ENCODE peak calls at places on chromosomes 16 and 17, in four cellular contexts. One of them, this sample, is unnamed.

GRCh38 chr16:30904114-30904780 is 7.8 kb downstream of the CTF1 start:
- DNase-seq in brain microvascular endothelial cell: no peak
- DNase-seq in pancreas: no peak
- DNase-seq in prostate gland: no peak
- DNase-seq in this sample: no peak

GRCh38 chr17:48732688-48733629 is 4.4 kb upstream of the HOXB13 start:
- DNase-seq in brain microvascular endothelial cell: no peak
- DNase-seq in pancreas: no peak
- DNase-seq in prostate gland: no peak
- DNase-seq in this sample: no peak

GRCh38 chr17:18226284-18226945 is 980 bp downstream of the LLGL1 start:
- DNase-seq in brain microvascular endothelial cell: no peak
- DNase-seq in pancreas: no peak
- DNase-seq in prostate gland: no peak
- DNase-seq in this sample: no peak

GRCh38 chr16:5025171-5025632 is 8.5 kb downstream of the NAGPA start:
- DNase-seq in brain microvascular endothelial cell: no peak
- DNase-seq in pancreas: no peak
- DNase-seq in prostate gland: no peak
- DNase-seq in this sample: no peak

GRCh38 chr16:13873835-13874438 is 46.0 kb upstream of the ERCC4 start:
- DNase-seq in brain microvascular endothelial cell: no peak
- DNase-seq in pancreas: no peak
- DNase-seq in prostate gland: no peak
- DNase-seq in this sample: no peak

GRCh38 chr16:64687089-64687488 is 434.8 kb downstream of the CDH11 start:
- DNase-seq in brain microvascular endothelial cell: no peak
- DNase-seq in pancreas: no peak
- DNase-seq in prostate gland: no peak
- DNase-seq in this sample: no peak

GRCh38 chr17:51876986-51877385 is 281.5 kb downstream of the CA10 start:
- DNase-seq in brain microvascular endothelial cell: no peak
- DNase-seq in pancreas: no peak
- DNase-seq in prostate gland: no peak
- DNase-seq in this sample: no peak

GRCh38 chr17:6303664-6304063 is 131.3 kb downstream of the AIPL1 start:
- DNase-seq in brain microvascular endothelial cell: peak
- DNase-seq in pancreas: no peak
- DNase-seq in prostate gland: no peak
- DNase-seq in this sample: no peak

GRCh38 chr17:39835038-39835786 is 28.9 kb downstream of the IKZF3 start:
- DNase-seq in brain microvascular endothelial cell: no peak
- DNase-seq in pancreas: no peak
- DNase-seq in prostate gland: no peak
- DNase-seq in this sample: no peak

GRCh38 chr17:45873728-45874127 is 20.6 kb upstream of the MAPT start:
- DNase-seq in brain microvascular endothelial cell: peak
- DNase-seq in pancreas: no peak
- DNase-seq in prostate gland: no peak
- DNase-seq in this sample: no peak

GRCh38 chr17:51765558-51766145 is 392.9 kb downstream of the CA10 start:
- DNase-seq in brain microvascular endothelial cell: no peak
- DNase-seq in pancreas: no peak
- DNase-seq in prostate gland: no peak
- DNase-seq in this sample: no peak

GRCh38 chr17:39722965-39723848 is 7.1 kb downstream of the MIEN1 start:
- DNase-seq in brain microvascular endothelial cell: no peak
- DNase-seq in pancreas: no peak
- DNase-seq in prostate gland: no peak
- DNase-seq in this sample: no peak

GRCh38 chr17:34519286-34519685 is 60.1 kb upstream of the TMEM132E start:
- DNase-seq in brain microvascular endothelial cell: no peak
- DNase-seq in pancreas: no peak
- DNase-seq in prostate gland: no peak
- DNase-seq in this sample: no peak

GRCh38 chr17:68310141-68310540 is 18.8 kb downstream of the ARSG start:
- DNase-seq in brain microvascular endothelial cell: no peak
- DNase-seq in pancreas: no peak
- DNase-seq in prostate gland: no peak
- DNase-seq in this sample: no peak

GRCh38 chr17:57121308-57122042 is 36.4 kb downstream of the AKAP1 start:
- DNase-seq in brain microvascular endothelial cell: peak
- DNase-seq in pancreas: peak
- DNase-seq in prostate gland: no peak
- DNase-seq in this sample: no peak

GRCh38 chr16:25012525-25012991 is 2.6 kb downstream of the ARHGAP17 start:
- DNase-seq in brain microvascular endothelial cell: peak
- DNase-seq in pancreas: no peak
- DNase-seq in prostate gland: no peak
- DNase-seq in this sample: no peak

GRCh38 chr16:11313493-11314308 is 31.6 kb upstream of the RMI2 start:
- DNase-seq in brain microvascular endothelial cell: no peak
- DNase-seq in pancreas: no peak
- DNase-seq in prostate gland: no peak
- DNase-seq in this sample: no peak

GRCh38 chr16:89115216-89115949 is 21.7 kb downstream of the ACSF3 start:
- DNase-seq in brain microvascular endothelial cell: peak
- DNase-seq in pancreas: no peak
- DNase-seq in prostate gland: peak
- DNase-seq in this sample: no peak
- H3K4me3 ChIP-seq in brain microvascular endothelial cell: no peak
- H3K4me3 ChIP-seq in pancreas: no peak
- H3K4me3 ChIP-seq in prostate gland: no peak
- H3K4me3 ChIP-seq in this sample: no peak

GRCh38 chr17:79992657-79993389 is 42.8 kb downstream of the TBC1D16 start:
- DNase-seq in brain microvascular endothelial cell: no peak
- DNase-seq in pancreas: no peak
- DNase-seq in prostate gland: no peak
- DNase-seq in this sample: no peak

GRCh38 chr17:79990704-79991103 is 45.0 kb downstream of the TBC1D16 start:
- DNase-seq in brain microvascular endothelial cell: no peak
- DNase-seq in pancreas: no peak
- DNase-seq in prostate gland: no peak
- DNase-seq in this sample: no peak

GRCh38 chr17:79991924-79992656 is 43.6 kb downstream of the TBC1D16 start:
- DNase-seq in brain microvascular endothelial cell: no peak
- DNase-seq in pancreas: no peak
- DNase-seq in prostate gland: peak
- DNase-seq in this sample: no peak

GRCh38 chr17:79990051-79990592 is 45.5 kb downstream of the TBC1D16 start:
- DNase-seq in brain microvascular endothelial cell: no peak
- DNase-seq in pancreas: no peak
- DNase-seq in prostate gland: no peak
- DNase-seq in this sample: no peak

GRCh38 chr17:79991140-79991923 is 44.3 kb downstream of the TBC1D16 start:
- DNase-seq in brain microvascular endothelial cell: peak
- DNase-seq in pancreas: peak
- DNase-seq in prostate gland: peak
- DNase-seq in this sample: no peak
- TF ChIP-seq CTCF in brain microvascular endothelial cell: peak
- TF ChIP-seq CTCF in pancreas: peak
- TF ChIP-seq CTCF in prostate gland: peak
- TF ChIP-seq CTCF in this sample: peak

DNA sequence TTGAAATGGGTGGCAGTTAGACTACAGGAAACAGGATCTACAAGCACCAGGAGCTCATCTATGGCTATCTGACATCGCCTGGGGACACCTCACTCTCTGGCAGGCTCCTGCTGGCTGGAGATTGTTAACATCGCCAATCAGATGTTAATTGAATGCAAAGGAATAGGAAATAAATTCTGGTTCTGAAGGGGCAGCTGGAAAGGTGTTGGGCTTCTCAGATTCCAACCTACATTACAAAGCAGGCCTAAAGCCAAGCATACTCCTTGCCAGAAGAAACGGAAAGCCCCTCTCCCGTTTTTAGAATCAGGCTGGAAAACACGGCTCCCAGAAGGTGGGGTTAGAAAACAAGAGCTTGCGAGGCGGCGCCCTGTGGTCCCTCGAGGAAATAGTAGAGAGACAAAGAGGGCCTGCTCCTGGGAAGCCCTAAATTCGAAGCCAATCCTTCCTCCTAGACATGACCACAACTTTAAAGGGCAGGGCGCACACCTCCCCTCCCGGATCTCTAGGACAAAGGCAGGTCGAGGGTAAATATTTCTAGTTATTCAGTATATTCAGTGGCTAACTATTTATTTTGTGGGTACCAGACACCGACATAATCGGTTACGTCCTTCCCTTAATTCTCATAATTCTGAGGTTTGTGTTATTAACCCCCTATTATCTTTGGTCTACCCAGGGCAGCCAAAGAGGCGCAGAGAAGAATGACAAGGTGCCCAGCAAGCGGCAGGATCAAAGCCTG is 763 bp upstream of the TOM1L1 start:
- DNase-seq in brain microvascular endothelial cell: no peak
- DNase-seq in pancreas: no peak
- DNase-seq in prostate gland: no peak
- DNase-seq in this sample: no peak
- H3K4me3 ChIP-seq in brain microvascular endothelial cell: peak
- H3K4me3 ChIP-seq in pancreas: peak
- H3K4me3 ChIP-seq in prostate gland: peak
- H3K4me3 ChIP-seq in this sample: no peak

GRCh38 chr17:35849469-35850348 is 19.0 kb downstream of the HEATR9 start:
- DNase-seq in brain microvascular endothelial cell: peak
- DNase-seq in pancreas: peak
- DNase-seq in prostate gland: peak
- DNase-seq in this sample: peak
- TF ChIP-seq CTCF in brain microvascular endothelial cell: peak
- TF ChIP-seq CTCF in pancreas: peak
- TF ChIP-seq CTCF in prostate gland: peak
- TF ChIP-seq CTCF in this sample: peak

GRCh38 chr17:78125976-78126894 is 2.3 kb downstream of the TMC6 start:
- DNase-seq in brain microvascular endothelial cell: no peak
- DNase-seq in pancreas: no peak
- DNase-seq in prostate gland: no peak
- DNase-seq in this sample: no peak
- H3K4me3 ChIP-seq in brain microvascular endothelial cell: no peak
- H3K4me3 ChIP-seq in pancreas: peak
- H3K4me3 ChIP-seq in prostate gland: no peak
- H3K4me3 ChIP-seq in this sample: no peak

DNA sequence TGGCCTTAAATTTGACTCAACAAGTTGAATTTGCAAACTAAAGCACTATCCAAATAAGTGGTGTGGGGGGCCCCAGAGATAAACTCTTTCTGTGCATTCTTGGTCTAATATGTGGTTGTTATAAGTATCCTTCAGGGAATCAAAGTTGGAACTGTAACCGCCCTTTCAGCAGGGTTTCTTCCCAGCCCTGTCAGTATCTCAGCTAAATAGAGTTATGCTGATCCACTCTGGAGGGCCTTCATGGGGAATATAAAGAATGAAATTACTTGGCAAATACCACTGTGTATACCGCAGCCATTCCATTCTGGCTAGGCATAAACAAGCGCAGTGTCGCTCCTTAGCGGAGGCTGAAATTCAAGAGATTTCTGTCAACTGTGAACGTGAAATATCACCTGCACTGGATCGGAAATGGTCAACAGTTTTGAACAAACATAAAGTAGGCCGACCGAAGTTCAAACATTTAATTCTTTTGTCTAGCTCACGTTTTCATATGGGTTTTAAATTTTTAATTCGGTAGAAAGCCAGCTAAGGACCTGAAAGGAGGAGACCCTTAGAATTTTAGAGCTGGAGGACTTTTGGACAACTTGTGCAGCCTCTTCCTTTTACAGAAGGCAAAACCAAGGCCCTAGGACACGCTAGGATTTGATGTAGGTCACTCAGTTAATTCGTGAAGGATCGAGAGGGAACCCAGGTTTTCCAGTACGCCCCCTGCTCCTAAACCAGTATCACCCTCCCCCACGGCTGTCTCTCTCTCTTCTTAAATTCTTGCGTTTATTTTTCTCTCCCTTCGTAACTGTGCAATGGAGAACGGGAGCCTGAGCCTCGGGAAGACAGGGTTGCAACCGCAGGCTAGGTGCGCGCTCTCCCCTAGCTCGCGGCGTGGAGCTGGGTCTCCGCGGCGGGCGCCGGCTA is 74.7 kb downstream of the CHD9 start:
- DNase-seq in brain microvascular endothelial cell: peak
- DNase-seq in pancreas: no peak
- DNase-seq in prostate gland: peak
- DNase-seq in this sample: no peak
- TF ChIP-seq CTCF in brain microvascular endothelial cell: no peak
- TF ChIP-seq CTCF in pancreas: no peak
- TF ChIP-seq CTCF in prostate gland: no peak
- TF ChIP-seq CTCF in this sample: no peak

GRCh38 chr17:1906622-1907021 is 76.8 kb downstream of the RPA1 start:
- DNase-seq in brain microvascular endothelial cell: no peak
- DNase-seq in pancreas: no peak
- DNase-seq in prostate gland: no peak
- DNase-seq in this sample: no peak

GRCh38 chr17:1907216-1907631 is 77.4 kb downstream of the RPA1 start:
- DNase-seq in brain microvascular endothelial cell: no peak
- DNase-seq in pancreas: no peak
- DNase-seq in prostate gland: no peak
- DNase-seq in this sample: no peak

GRCh38 chr17:1909985-1910384 is 80.2 kb downstream of the RPA1 start:
- DNase-seq in brain microvascular endothelial cell: no peak
- DNase-seq in pancreas: no peak
- DNase-seq in prostate gland: no peak
- DNase-seq in this sample: no peak

GRCh38 chr17:1908699-1909309 is 79.0 kb downstream of the RPA1 start:
- DNase-seq in brain microvascular endothelial cell: peak
- DNase-seq in pancreas: peak
- DNase-seq in prostate gland: peak
- DNase-seq in this sample: peak

GRCh38 chr17:1907818-1908698 is 78.3 kb downstream of the RPA1 start:
- DNase-seq in brain microvascular endothelial cell: peak
- DNase-seq in pancreas: no peak
- DNase-seq in prostate gland: no peak
- DNase-seq in this sample: no peak
- H3K4me3 ChIP-seq in brain microvascular endothelial cell: peak
- H3K4me3 ChIP-seq in pancreas: peak
- H3K4me3 ChIP-seq in prostate gland: no peak
- H3K4me3 ChIP-seq in this sample: peak

DNA sequence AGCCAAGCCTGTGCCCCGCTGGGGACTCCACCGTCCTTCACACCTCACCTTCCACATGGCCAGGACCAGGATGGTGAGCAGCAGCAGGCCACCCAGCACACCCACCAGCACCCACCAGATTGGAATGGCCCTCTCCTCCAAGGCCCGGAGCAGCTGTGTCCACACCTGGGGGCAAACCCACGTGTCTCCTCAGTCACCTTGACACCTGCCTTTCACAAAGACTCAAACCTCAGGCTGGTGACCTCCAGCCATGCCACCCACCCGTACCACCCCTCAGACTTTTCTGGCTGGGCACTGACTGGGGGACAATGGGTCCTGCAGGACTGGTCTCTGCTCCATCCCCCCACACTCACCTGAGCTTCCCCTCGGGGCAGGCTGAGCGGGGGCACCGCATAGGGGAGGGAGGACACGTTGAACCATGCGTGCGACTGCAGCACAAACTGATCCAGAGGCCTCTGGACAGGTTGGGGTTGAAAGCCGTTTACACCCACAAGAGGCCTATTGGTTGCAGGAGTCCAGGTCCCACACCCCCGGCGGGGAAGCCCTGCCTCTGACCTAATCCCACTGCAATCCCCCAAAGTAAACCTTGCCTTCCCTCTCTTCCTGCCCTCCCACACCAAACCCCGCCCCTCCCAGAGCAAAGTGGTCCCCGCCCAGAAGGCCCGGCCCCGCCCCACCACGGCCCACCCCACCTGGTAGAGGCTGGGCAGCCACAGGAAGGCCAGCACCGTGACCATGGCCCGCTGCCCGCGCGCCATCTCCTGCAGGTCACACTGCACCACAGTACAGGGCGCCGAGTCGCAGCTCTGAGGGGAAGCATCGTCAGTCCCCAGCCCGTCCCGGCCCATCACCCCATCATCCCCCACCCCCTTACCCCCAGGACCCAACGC is 10.9 kb upstream of the FAM171A2 start:
- DNase-seq in brain microvascular endothelial cell: no peak
- DNase-seq in pancreas: no peak
- DNase-seq in prostate gland: no peak
- DNase-seq in this sample: no peak
- TF ChIP-seq CTCF in brain microvascular endothelial cell: no peak
- TF ChIP-seq CTCF in pancreas: no peak
- TF ChIP-seq CTCF in prostate gland: no peak
- TF ChIP-seq CTCF in this sample: no peak

This sample was measured in epithelial cell of proximal tubule.